ENCODE peak calls at places on chromosomes 4 and X, in ten cellular contexts. One of them, this sample, is unnamed.

GRCh38 chrX:108299101-108299591 is 139.1 kb downstream of the COL4A6 start:
- DNase-seq in neural crest cell: no peak
- DNase-seq in A549: peak; percentile 24
- DNase-seq in left ventricle myocardium superior: no peak
- DNase-seq in HFFc6: no peak
- DNase-seq in amygdala: no peak
- DNase-seq in stimulated activated effector memory CD8-positive, alpha-beta T cell treated with anti-CD3 and anti-CD28 coated beads, Interleukin-12 subunit alpha, Interleukin-12 subunit beta, amount 100 ng/mL, for 72 hours: no peak
- DNase-seq in stimulated activated CD4-positive, alpha-beta T cell treated with anti-CD3 and anti-CD28 coated beads, Interleukin-12 subunit alpha, Interleukin-12 subunit beta, amount 100 ng/mL, for 48 hours: no peak
- DNase-seq in choroid plexus epithelial cell: peak; percentile 78
- DNase-seq in HCEC 1CT: peak; percentile 6
- DNase-seq in this sample: no peak

GRCh38 chrX:37357436-37357835 is 8.3 kb downstream of the PRRG1 start:
- DNase-seq in HFFc6: no peak
- DNase-seq in A549: no peak
- DNase-seq in stimulated activated effector memory CD8-positive, alpha-beta T cell treated with anti-CD3 and anti-CD28 coated beads, Interleukin-12 subunit alpha, Interleukin-12 subunit beta, amount 100 ng/mL, for 72 hours: no peak
- DNase-seq in choroid plexus epithelial cell: no peak
- DNase-seq in stimulated activated CD4-positive, alpha-beta T cell treated with anti-CD3 and anti-CD28 coated beads, Interleukin-12 subunit alpha, Interleukin-12 subunit beta, amount 100 ng/mL, for 48 hours: no peak
- DNase-seq in amygdala: no peak
- DNase-seq in neural crest cell: no peak
- DNase-seq in left ventricle myocardium superior: no peak
- DNase-seq in HCEC 1CT: no peak
- DNase-seq in this sample: no peak

GRCh38 chrX:97238632-97239031 is 354.9 kb downstream of the RPA4 start:
- DNase-seq in stimulated activated effector memory CD8-positive, alpha-beta T cell treated with anti-CD3 and anti-CD28 coated beads, Interleukin-12 subunit alpha, Interleukin-12 subunit beta, amount 100 ng/mL, for 72 hours: no peak
- DNase-seq in HCEC 1CT: no peak
- DNase-seq in choroid plexus epithelial cell: peak; percentile 63
- DNase-seq in HFFc6: peak; percentile 0
- DNase-seq in A549: peak; percentile 18
- DNase-seq in left ventricle myocardium superior: no peak
- DNase-seq in amygdala: no peak
- DNase-seq in stimulated activated CD4-positive, alpha-beta T cell treated with anti-CD3 and anti-CD28 coated beads, Interleukin-12 subunit alpha, Interleukin-12 subunit beta, amount 100 ng/mL, for 48 hours: no peak
- DNase-seq in neural crest cell: no peak
- DNase-seq in this sample: no peak

GRCh38 chr4:26175016-26175786 is 145.6 kb upstream of the RBPJ start:
- DNase-seq in amygdala: no peak
- DNase-seq in neural crest cell: no peak
- DNase-seq in A549: no peak
- DNase-seq in stimulated activated CD4-positive, alpha-beta T cell treated with anti-CD3 and anti-CD28 coated beads, Interleukin-12 subunit alpha, Interleukin-12 subunit beta, amount 100 ng/mL, for 48 hours: no peak
- DNase-seq in stimulated activated effector memory CD8-positive, alpha-beta T cell treated with anti-CD3 and anti-CD28 coated beads, Interleukin-12 subunit alpha, Interleukin-12 subunit beta, amount 100 ng/mL, for 72 hours: peak; percentile 57
- DNase-seq in choroid plexus epithelial cell: no peak
- DNase-seq in left ventricle myocardium superior: no peak
- DNase-seq in HCEC 1CT: no peak
- DNase-seq in HFFc6: no peak
- DNase-seq in this sample: no peak

GRCh38 chr4:40196724-40197281 is at the start of gene RHOH:
- DNase-seq in neural crest cell: no peak
- DNase-seq in HCEC 1CT: no peak
- DNase-seq in HFFc6: no peak
- DNase-seq in A549: no peak
- DNase-seq in left ventricle myocardium superior: no peak
- DNase-seq in stimulated activated CD4-positive, alpha-beta T cell treated with anti-CD3 and anti-CD28 coated beads, Interleukin-12 subunit alpha, Interleukin-12 subunit beta, amount 100 ng/mL, for 48 hours: no peak
- DNase-seq in choroid plexus epithelial cell: no peak
- DNase-seq in amygdala: no peak
- DNase-seq in stimulated activated effector memory CD8-positive, alpha-beta T cell treated with anti-CD3 and anti-CD28 coated beads, Interleukin-12 subunit alpha, Interleukin-12 subunit beta, amount 100 ng/mL, for 72 hours: peak; percentile 86
- DNase-seq in this sample: no peak

GRCh38 chr4:83561381-83561780 is 25.5 kb downstream of the GPAT3 start:
- DNase-seq in left ventricle myocardium superior: no peak
- DNase-seq in amygdala: no peak
- DNase-seq in A549: peak; percentile 84
- DNase-seq in stimulated activated effector memory CD8-positive, alpha-beta T cell treated with anti-CD3 and anti-CD28 coated beads, Interleukin-12 subunit alpha, Interleukin-12 subunit beta, amount 100 ng/mL, for 72 hours: no peak
- DNase-seq in stimulated activated CD4-positive, alpha-beta T cell treated with anti-CD3 and anti-CD28 coated beads, Interleukin-12 subunit alpha, Interleukin-12 subunit beta, amount 100 ng/mL, for 48 hours: no peak
- DNase-seq in neural crest cell: no peak
- DNase-seq in HFFc6: peak; percentile 30
- DNase-seq in HCEC 1CT: peak; percentile 38
- DNase-seq in choroid plexus epithelial cell: peak; percentile 36
- DNase-seq in this sample: no peak

GRCh38 chr4:10706236-10706635 is 21.7 kb upstream of the CLNK start:
- DNase-seq in stimulated activated CD4-positive, alpha-beta T cell treated with anti-CD3 and anti-CD28 coated beads, Interleukin-12 subunit alpha, Interleukin-12 subunit beta, amount 100 ng/mL, for 48 hours: no peak
- DNase-seq in choroid plexus epithelial cell: peak; percentile 18
- DNase-seq in amygdala: no peak
- DNase-seq in A549: no peak
- DNase-seq in HFFc6: no peak
- DNase-seq in stimulated activated effector memory CD8-positive, alpha-beta T cell treated with anti-CD3 and anti-CD28 coated beads, Interleukin-12 subunit alpha, Interleukin-12 subunit beta, amount 100 ng/mL, for 72 hours: no peak
- DNase-seq in neural crest cell: no peak
- DNase-seq in left ventricle myocardium superior: no peak
- DNase-seq in HCEC 1CT: no peak
- DNase-seq in this sample: no peak

GRCh38 chr4:2843909-2844584 is 403 bp downstream of the ADD1 start:
- DNase-seq in A549: peak; percentile 15
- DNase-seq in left ventricle myocardium superior: peak; percentile 74
- DNase-seq in stimulated activated effector memory CD8-positive, alpha-beta T cell treated with anti-CD3 and anti-CD28 coated beads, Interleukin-12 subunit alpha, Interleukin-12 subunit beta, amount 100 ng/mL, for 72 hours: peak; percentile 68
- DNase-seq in neural crest cell: peak; percentile 43
- DNase-seq in amygdala: no peak
- DNase-seq in HFFc6: no peak
- DNase-seq in choroid plexus epithelial cell: peak; percentile 39
- DNase-seq in stimulated activated CD4-positive, alpha-beta T cell treated with anti-CD3 and anti-CD28 coated beads, Interleukin-12 subunit alpha, Interleukin-12 subunit beta, amount 100 ng/mL, for 48 hours: no peak
- DNase-seq in HCEC 1CT: peak; percentile 3
- DNase-seq in this sample: no peak

GRCh38 chr4:105140684-105141490 is 5.8 kb upstream of the TET2 start:
- DNase-seq in stimulated activated CD4-positive, alpha-beta T cell treated with anti-CD3 and anti-CD28 coated beads, Interleukin-12 subunit alpha, Interleukin-12 subunit beta, amount 100 ng/mL, for 48 hours: peak; percentile 38
- DNase-seq in stimulated activated effector memory CD8-positive, alpha-beta T cell treated with anti-CD3 and anti-CD28 coated beads, Interleukin-12 subunit alpha, Interleukin-12 subunit beta, amount 100 ng/mL, for 72 hours: no peak
- DNase-seq in HCEC 1CT: no peak
- DNase-seq in HFFc6: no peak
- DNase-seq in left ventricle myocardium superior: no peak
- DNase-seq in amygdala: no peak
- DNase-seq in neural crest cell: no peak
- DNase-seq in A549: peak; percentile 37
- DNase-seq in choroid plexus epithelial cell: peak; percentile 52
- DNase-seq in this sample: no peak

GRCh38 chr4:44446191-44446590 is 2.4 kb downstream of the KCTD8 start:
- DNase-seq in stimulated activated effector memory CD8-positive, alpha-beta T cell treated with anti-CD3 and anti-CD28 coated beads, Interleukin-12 subunit alpha, Interleukin-12 subunit beta, amount 100 ng/mL, for 72 hours: no peak
- DNase-seq in A549: no peak
- DNase-seq in HCEC 1CT: no peak
- DNase-seq in HFFc6: no peak
- DNase-seq in left ventricle myocardium superior: no peak
- DNase-seq in choroid plexus epithelial cell: no peak
- DNase-seq in neural crest cell: no peak
- DNase-seq in stimulated activated CD4-positive, alpha-beta T cell treated with anti-CD3 and anti-CD28 coated beads, Interleukin-12 subunit alpha, Interleukin-12 subunit beta, amount 100 ng/mL, for 48 hours: no peak
- DNase-seq in amygdala: no peak
- DNase-seq in this sample: no peak

GRCh38 chr4:39521253-39521908 is 5.9 kb downstream of the UGDH start:
- DNase-seq in stimulated activated CD4-positive, alpha-beta T cell treated with anti-CD3 and anti-CD28 coated beads, Interleukin-12 subunit alpha, Interleukin-12 subunit beta, amount 100 ng/mL, for 48 hours: no peak
- DNase-seq in HCEC 1CT: peak; percentile 79
- DNase-seq in HFFc6: peak; percentile 74
- DNase-seq in neural crest cell: no peak
- DNase-seq in left ventricle myocardium superior: no peak
- DNase-seq in stimulated activated effector memory CD8-positive, alpha-beta T cell treated with anti-CD3 and anti-CD28 coated beads, Interleukin-12 subunit alpha, Interleukin-12 subunit beta, amount 100 ng/mL, for 72 hours: no peak
- DNase-seq in choroid plexus epithelial cell: peak; percentile 69
- DNase-seq in A549: no peak
- DNase-seq in amygdala: no peak
- DNase-seq in this sample: no peak

GRCh38 chr4:8477095-8477635 is 36.6 kb downstream of the TRMT44 start:
- DNase-seq in left ventricle myocardium superior: no peak
- DNase-seq in HCEC 1CT: no peak
- DNase-seq in A549: no peak
- DNase-seq in choroid plexus epithelial cell: no peak
- DNase-seq in stimulated activated effector memory CD8-positive, alpha-beta T cell treated with anti-CD3 and anti-CD28 coated beads, Interleukin-12 subunit alpha, Interleukin-12 subunit beta, amount 100 ng/mL, for 72 hours: no peak
- DNase-seq in neural crest cell: no peak
- DNase-seq in stimulated activated CD4-positive, alpha-beta T cell treated with anti-CD3 and anti-CD28 coated beads, Interleukin-12 subunit alpha, Interleukin-12 subunit beta, amount 100 ng/mL, for 48 hours: no peak
- DNase-seq in amygdala: no peak
- DNase-seq in HFFc6: no peak
- DNase-seq in this sample: no peak

GRCh38 chr4:177554966-177555574 is 112.8 kb upstream of the AGA start:
- DNase-seq in HFFc6: peak; percentile 22
- DNase-seq in stimulated activated CD4-positive, alpha-beta T cell treated with anti-CD3 and anti-CD28 coated beads, Interleukin-12 subunit alpha, Interleukin-12 subunit beta, amount 100 ng/mL, for 48 hours: peak; percentile 32
- DNase-seq in stimulated activated effector memory CD8-positive, alpha-beta T cell treated with anti-CD3 and anti-CD28 coated beads, Interleukin-12 subunit alpha, Interleukin-12 subunit beta, amount 100 ng/mL, for 72 hours: peak; percentile 50
- DNase-seq in HCEC 1CT: peak; percentile 11
- DNase-seq in choroid plexus epithelial cell: peak; percentile 59
- DNase-seq in left ventricle myocardium superior: no peak
- DNase-seq in amygdala: no peak
- DNase-seq in neural crest cell: peak; percentile 49
- DNase-seq in A549: peak; percentile 19
- DNase-seq in this sample: no peak

GRCh38 chrX:68988865-68989264 is 160.0 kb downstream of the EFNB1 start:
- DNase-seq in choroid plexus epithelial cell: no peak
- DNase-seq in amygdala: no peak
- DNase-seq in stimulated activated CD4-positive, alpha-beta T cell treated with anti-CD3 and anti-CD28 coated beads, Interleukin-12 subunit alpha, Interleukin-12 subunit beta, amount 100 ng/mL, for 48 hours: no peak
- DNase-seq in HCEC 1CT: no peak
- DNase-seq in A549: no peak
- DNase-seq in HFFc6: no peak
- DNase-seq in left ventricle myocardium superior: no peak
- DNase-seq in stimulated activated effector memory CD8-positive, alpha-beta T cell treated with anti-CD3 and anti-CD28 coated beads, Interleukin-12 subunit alpha, Interleukin-12 subunit beta, amount 100 ng/mL, for 72 hours: no peak
- DNase-seq in neural crest cell: no peak
- DNase-seq in this sample: no peak

GRCh38 chrX:108439961-108440696 is 491 bp downstream of the COL4A5 start:
- DNase-seq in neural crest cell: peak; percentile 31
- DNase-seq in HCEC 1CT: peak; percentile 15
- DNase-seq in HFFc6: no peak
- DNase-seq in choroid plexus epithelial cell: peak; percentile 37
- DNase-seq in amygdala: no peak
- DNase-seq in A549: no peak
- DNase-seq in stimulated activated CD4-positive, alpha-beta T cell treated with anti-CD3 and anti-CD28 coated beads, Interleukin-12 subunit alpha, Interleukin-12 subunit beta, amount 100 ng/mL, for 48 hours: no peak
- DNase-seq in left ventricle myocardium superior: no peak
- DNase-seq in stimulated activated effector memory CD8-positive, alpha-beta T cell treated with anti-CD3 and anti-CD28 coated beads, Interleukin-12 subunit alpha, Interleukin-12 subunit beta, amount 100 ng/mL, for 72 hours: no peak
- DNase-seq in this sample: no peak

GRCh38 chr4:1376841-1377605 is 29.2 kb downstream of the NKX1-1 start:
- DNase-seq in amygdala: no peak
- DNase-seq in left ventricle myocardium superior: peak; percentile 13
- DNase-seq in neural crest cell: no peak
- DNase-seq in choroid plexus epithelial cell: no peak
- DNase-seq in stimulated activated CD4-positive, alpha-beta T cell treated with anti-CD3 and anti-CD28 coated beads, Interleukin-12 subunit alpha, Interleukin-12 subunit beta, amount 100 ng/mL, for 48 hours: no peak
- DNase-seq in stimulated activated effector memory CD8-positive, alpha-beta T cell treated with anti-CD3 and anti-CD28 coated beads, Interleukin-12 subunit alpha, Interleukin-12 subunit beta, amount 100 ng/mL, for 72 hours: no peak
- DNase-seq in HFFc6: no peak
- DNase-seq in A549: no peak
- DNase-seq in HCEC 1CT: no peak
- DNase-seq in this sample: no peak

GRCh38 chr4:48651869-48652447 is 128.1 kb downstream of the FRYL start:
- DNase-seq in A549: no peak
- DNase-seq in amygdala: no peak
- DNase-seq in HCEC 1CT: peak; percentile 39
- DNase-seq in choroid plexus epithelial cell: no peak
- DNase-seq in left ventricle myocardium superior: no peak
- DNase-seq in HFFc6: peak; percentile 45
- DNase-seq in stimulated activated CD4-positive, alpha-beta T cell treated with anti-CD3 and anti-CD28 coated beads, Interleukin-12 subunit alpha, Interleukin-12 subunit beta, amount 100 ng/mL, for 48 hours: no peak
- DNase-seq in stimulated activated effector memory CD8-positive, alpha-beta T cell treated with anti-CD3 and anti-CD28 coated beads, Interleukin-12 subunit alpha, Interleukin-12 subunit beta, amount 100 ng/mL, for 72 hours: no peak
- DNase-seq in neural crest cell: no peak
- DNase-seq in this sample: no peak

GRCh38 chrX:123217077-123217476 is 33.0 kb downstream of the GRIA3 start:
- DNase-seq in stimulated activated effector memory CD8-positive, alpha-beta T cell treated with anti-CD3 and anti-CD28 coated beads, Interleukin-12 subunit alpha, Interleukin-12 subunit beta, amount 100 ng/mL, for 72 hours: no peak
- DNase-seq in HCEC 1CT: no peak
- DNase-seq in choroid plexus epithelial cell: peak; percentile 35
- DNase-seq in amygdala: no peak
- DNase-seq in A549: no peak
- DNase-seq in neural crest cell: no peak
- DNase-seq in left ventricle myocardium superior: peak; percentile 34
- DNase-seq in HFFc6: peak; percentile 44
- DNase-seq in stimulated activated CD4-positive, alpha-beta T cell treated with anti-CD3 and anti-CD28 coated beads, Interleukin-12 subunit alpha, Interleukin-12 subunit beta, amount 100 ng/mL, for 48 hours: no peak
- DNase-seq in this sample: no peak

GRCh38 chrX:40278340-40279090 is 180.8 kb upstream of the BCOR start:
- DNase-seq in neural crest cell: no peak
- DNase-seq in A549: peak; percentile 14
- DNase-seq in amygdala: no peak
- DNase-seq in left ventricle myocardium superior: no peak
- DNase-seq in HFFc6: no peak
- DNase-seq in HCEC 1CT: no peak
- DNase-seq in stimulated activated effector memory CD8-positive, alpha-beta T cell treated with anti-CD3 and anti-CD28 coated beads, Interleukin-12 subunit alpha, Interleukin-12 subunit beta, amount 100 ng/mL, for 72 hours: peak; percentile 56
- DNase-seq in stimulated activated CD4-positive, alpha-beta T cell treated with anti-CD3 and anti-CD28 coated beads, Interleukin-12 subunit alpha, Interleukin-12 subunit beta, amount 100 ng/mL, for 48 hours: no peak
- DNase-seq in choroid plexus epithelial cell: peak; percentile 28
- DNase-seq in this sample: no peak

GRCh38 chr4:182604161-182604591 is 313.0 kb downstream of the DCTD start:
- DNase-seq in choroid plexus epithelial cell: peak; percentile 43
- DNase-seq in stimulated activated effector memory CD8-positive, alpha-beta T cell treated with anti-CD3 and anti-CD28 coated beads, Interleukin-12 subunit alpha, Interleukin-12 subunit beta, amount 100 ng/mL, for 72 hours: no peak
- DNase-seq in stimulated activated CD4-positive, alpha-beta T cell treated with anti-CD3 and anti-CD28 coated beads, Interleukin-12 subunit alpha, Interleukin-12 subunit beta, amount 100 ng/mL, for 48 hours: no peak
- DNase-seq in HFFc6: peak; percentile 60
- DNase-seq in neural crest cell: no peak
- DNase-seq in left ventricle myocardium superior: no peak
- DNase-seq in HCEC 1CT: peak; percentile 61
- DNase-seq in amygdala: no peak
- DNase-seq in A549: no peak
- DNase-seq in this sample: no peak

GRCh38 chr4:187541666-187542065 is 453.9 kb upstream of the ZFP42 start:
- DNase-seq in left ventricle myocardium superior: no peak
- DNase-seq in neural crest cell: no peak
- DNase-seq in stimulated activated effector memory CD8-positive, alpha-beta T cell treated with anti-CD3 and anti-CD28 coated beads, Interleukin-12 subunit alpha, Interleukin-12 subunit beta, amount 100 ng/mL, for 72 hours: no peak
- DNase-seq in choroid plexus epithelial cell: no peak
- DNase-seq in HCEC 1CT: no peak
- DNase-seq in HFFc6: peak; percentile 46
- DNase-seq in stimulated activated CD4-positive, alpha-beta T cell treated with anti-CD3 and anti-CD28 coated beads, Interleukin-12 subunit alpha, Interleukin-12 subunit beta, amount 100 ng/mL, for 48 hours: no peak
- DNase-seq in amygdala: no peak
- DNase-seq in A549: no peak
- DNase-seq in this sample: no peak

GRCh38 chr4:54229631-54230478 is 762 bp downstream of the PDGFRA start:
- DNase-seq in left ventricle myocardium superior: peak; percentile 51
- DNase-seq in amygdala: no peak
- DNase-seq in neural crest cell: no peak
- DNase-seq in stimulated activated effector memory CD8-positive, alpha-beta T cell treated with anti-CD3 and anti-CD28 coated beads, Interleukin-12 subunit alpha, Interleukin-12 subunit beta, amount 100 ng/mL, for 72 hours: no peak
- DNase-seq in A549: no peak
- DNase-seq in HCEC 1CT: no peak
- DNase-seq in HFFc6: no peak
- DNase-seq in stimulated activated CD4-positive, alpha-beta T cell treated with anti-CD3 and anti-CD28 coated beads, Interleukin-12 subunit alpha, Interleukin-12 subunit beta, amount 100 ng/mL, for 48 hours: no peak
- DNase-seq in choroid plexus epithelial cell: peak; percentile 72
- DNase-seq in this sample: no peak

GRCh38 chr4:156638925-156639605 is 332.5 kb downstream of the PDGFC start:
- DNase-seq in stimulated activated effector memory CD8-positive, alpha-beta T cell treated with anti-CD3 and anti-CD28 coated beads, Interleukin-12 subunit alpha, Interleukin-12 subunit beta, amount 100 ng/mL, for 72 hours: no peak
- DNase-seq in stimulated activated CD4-positive, alpha-beta T cell treated with anti-CD3 and anti-CD28 coated beads, Interleukin-12 subunit alpha, Interleukin-12 subunit beta, amount 100 ng/mL, for 48 hours: no peak
- DNase-seq in A549: no peak
- DNase-seq in left ventricle myocardium superior: no peak
- DNase-seq in choroid plexus epithelial cell: peak; percentile 86
- DNase-seq in HFFc6: peak; percentile 44
- DNase-seq in neural crest cell: no peak
- DNase-seq in amygdala: no peak
- DNase-seq in HCEC 1CT: no peak
- DNase-seq in this sample: no peak